ENCODE peak calls at places on chromosome 22, in eight cellular contexts. D is lower lobe of right lung, V is mesendoderm, N is left ventricle myocardium inferior, A is upper lobe of left lung, G is WERI-Rb-1, W is heart right ventricle, I is K562. Q is an unnamed sample.

GRCh38 chr22:41998361-41999261 is at the start of gene WBP2NL:
- DNase-seq in I (peak; percentile 34), D (peak; percentile 84), A (peak; percentile 92), G (no peak), V (no peak), W (peak; percentile 79), N (peak; percentile 73), Q (peak; percentile 15)

GRCh38 chr22:42277988-42278776 is 7.7 kb upstream of the TCF20 start:
- DNase-seq in I (no peak), N (no peak), W (no peak), G (peak; percentile 80), D (no peak), A (peak; percentile 58), V (no peak), Q (no peak)

GRCh38 chr22:50271519-50271970 is 1.4 kb upstream of the MAPK11 start:
- DNase-seq in N (peak; percentile 71), W (peak; percentile 79), G (peak; percentile 86), I (peak; percentile 84), D (no peak), A (peak; percentile 95), V (peak; percentile 77), Q (no peak)

GRCh38 chr22:18152519-18152918 is 2.5 kb downstream of the USP18 start:
- DNase-seq in D (no peak), G (no peak), A (no peak), W (no peak), I (no peak), N (no peak), V (no peak), Q (no peak)

GRCh38 chr22:29912605-29913398 is 29.8 kb downstream of the MTMR3 start:
- DNase-seq in I (no peak), D (no peak), W (no peak), N (no peak), V (no peak), G (no peak), A (no peak), Q (no peak)

GRCh38 chr22:19325296-19325950 is 33.9 kb upstream of the CLTCL1 start:
- DNase-seq in W (no peak), V (no peak), G (no peak), I (no peak), A (no peak), D (no peak), N (no peak), Q (no peak)

GRCh38 chr22:31526275-31526674 is 29.9 kb downstream of the SFI1 start:
- DNase-seq in V (no peak), G (no peak), I (no peak), A (no peak), W (no peak), D (no peak), N (no peak), Q (no peak)

GRCh38 chr22:29096736-29097669 is 24.2 kb downstream of the KREMEN1 start:
- DNase-seq in V (no peak), D (no peak), A (no peak), N (no peak), I (peak; percentile 77), G (no peak), W (no peak), Q (no peak)

GRCh38 chr22:30875481-30876215 is 92.9 kb downstream of the MORC2 start:
- DNase-seq in G (no peak), V (no peak), N (peak; percentile 76), D (peak; percentile 36), A (no peak), W (peak; percentile 62), I (no peak), Q (no peak)

GRCh38 chr22:39543095-39543494 is 10.5 kb upstream of the RPS19BP1 start:
- DNase-seq in A (no peak), N (no peak), V (no peak), D (no peak), I (peak; percentile 67), G (peak; percentile 88), W (no peak), Q (no peak)

GRCh38 chr22:42229455-42230149 is 40.9 kb downstream of the TCF20 start:
- DNase-seq in D (no peak), G (no peak), V (no peak), N (no peak), W (no peak), I (no peak), A (no peak), Q (no peak)

GRCh38 chr22:36758792-36759271 is 17.1 kb downstream of the IFT27 start:
- DNase-seq in D (peak; percentile 26), A (no peak), I (no peak), G (no peak), W (no peak), N (no peak), V (no peak), Q (no peak)

GRCh38 chr22:37263966-37264887 is 18.1 kb upstream of the CYTH4 start:
- DNase-seq in G (no peak), V (no peak), I (no peak), A (no peak), D (peak; percentile 28), N (no peak), W (no peak), Q (no peak)

GRCh38 chr22:35258144-35258988 is 1.1 kb downstream of the HMGXB4 start:
- DNase-seq in A (no peak), G (no peak), W (no peak), I (peak; percentile 24), N (no peak), D (no peak), V (peak; percentile 84), Q (no peak)

GRCh38 chr22:50627452-50627913 is 469 bp downstream of the ARSA start:
- DNase-seq in W (peak; percentile 40), G (no peak), A (peak; percentile 85), N (no peak), D (no peak), I (no peak), V (peak; percentile 37), Q (no peak)

GRCh38 chr22:40383905-40384304 is 13.5 kb downstream of the SGSM3 start:
- DNase-seq in D (no peak), G (no peak), N (no peak), I (peak; percentile 76), W (no peak), A (no peak), V (peak; percentile 32), Q (no peak)

DNA sequence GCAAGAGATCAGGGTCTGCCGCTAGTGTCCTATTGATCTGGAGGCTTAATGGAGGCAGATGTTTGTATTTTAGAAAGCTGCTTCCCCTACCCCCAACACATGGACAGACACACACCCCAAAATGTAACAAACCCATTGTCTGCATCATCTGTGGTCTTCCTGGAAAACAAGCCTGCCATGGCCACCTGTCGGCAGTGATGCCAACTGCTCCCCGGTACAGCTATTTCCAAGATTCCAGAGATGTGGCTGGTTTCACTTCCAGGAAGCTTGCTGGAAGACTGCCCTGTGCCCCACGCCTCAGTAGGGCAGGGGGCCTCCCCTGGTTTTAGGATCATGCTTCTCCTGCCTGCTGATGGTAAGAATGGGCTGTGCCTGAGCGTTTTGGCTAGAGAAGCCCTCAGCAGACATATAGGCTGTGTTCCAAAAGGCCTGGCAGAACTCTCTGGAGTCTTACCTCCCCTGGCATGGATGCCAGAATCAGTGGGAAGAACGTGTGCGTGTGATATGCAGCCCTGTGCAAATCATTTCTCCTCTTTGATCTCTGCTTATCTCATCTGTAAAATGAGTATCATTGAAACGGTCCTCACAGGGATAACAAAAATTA is 108.6 kb downstream of the FBXO7 start:
- DNase-seq in G (no peak), A (no peak), I (no peak), N (no peak), V (no peak), W (no peak), D (no peak), Q (no peak)
- H3K27ac ChIP-seq in G (no peak overlapping the region), A (peak overlapping the region; percentile 39), I (no peak overlapping the region), N (peak overlapping the region; percentile 68), V (no peak overlapping the region), W (no peak overlapping the region), D (peak overlapping the region; percentile 22), Q (no peak overlapping the region)

GRCh38 chr22:48748113-48748859 is 1079.4 kb downstream of the BRD1 start:
- DNase-seq in G (no peak), V (no peak), I (no peak), W (no peak), D (no peak), N (no peak), A (peak; percentile 60), Q (no peak)

GRCh38 chr22:48746789-48747425 is 1080.8 kb downstream of the BRD1 start:
- DNase-seq in G (no peak), A (peak; percentile 62), V (no peak), D (no peak), W (no peak), I (no peak), N (no peak), Q (no peak)

GRCh38 chr22:48744283-48744641 is 1083.4 kb downstream of the BRD1 start:
- DNase-seq in I (no peak), D (no peak), A (peak; percentile 31), V (no peak), G (no peak), N (no peak), W (no peak), Q (no peak)

GRCh38 chr22:48744967-48745841 is 1082.5 kb downstream of the BRD1 start:
- DNase-seq in W (no peak), V (no peak), D (no peak), N (no peak), A (peak; percentile 68), G (no peak), I (no peak), Q (no peak)

GRCh38 chr22:48745842-48746788 is 1081.6 kb downstream of the BRD1 start:
- DNase-seq in D (no peak), N (no peak), G (no peak), V (no peak), I (no peak), W (no peak), A (peak; percentile 64), Q (no peak)
- H3K4me3 ChIP-seq in D (no peak overlapping the region), N (no peak overlapping the region), G (no peak overlapping the region), V (no peak overlapping the region), I (no peak overlapping the region), W (no peak overlapping the region), A (no peak overlapping the region), Q (no peak overlapping the region)

DNA sequence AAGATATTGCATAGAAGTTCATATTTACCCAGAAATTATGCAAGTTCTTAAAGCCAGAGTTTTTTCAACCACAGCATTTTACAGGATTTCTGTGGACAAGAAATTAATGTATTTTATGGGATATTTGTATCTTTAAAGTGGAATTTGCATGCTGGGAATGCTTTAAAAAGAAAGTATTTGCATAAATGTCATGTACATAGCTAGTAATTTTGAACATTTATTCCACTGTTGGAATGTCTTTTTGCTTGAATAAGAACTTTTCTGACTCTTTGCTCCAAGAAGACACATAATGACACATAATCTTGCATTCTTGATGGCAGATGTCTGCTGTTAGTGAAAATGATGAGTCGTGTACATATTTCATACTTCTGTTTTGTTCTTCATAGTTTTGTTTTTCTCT is 66.6 kb downstream of the ATXN10 start:
- DNase-seq in A (no peak), N (no peak), V (no peak), W (no peak), D (no peak), G (no peak), I (no peak), Q (no peak)
- H3K27ac ChIP-seq in A (no peak overlapping the region), N (no peak overlapping the region), V (no peak overlapping the region), W (no peak overlapping the region), D (no peak overlapping the region), G (no peak overlapping the region), I (no peak overlapping the region), Q (no peak overlapping the region)

DNA sequence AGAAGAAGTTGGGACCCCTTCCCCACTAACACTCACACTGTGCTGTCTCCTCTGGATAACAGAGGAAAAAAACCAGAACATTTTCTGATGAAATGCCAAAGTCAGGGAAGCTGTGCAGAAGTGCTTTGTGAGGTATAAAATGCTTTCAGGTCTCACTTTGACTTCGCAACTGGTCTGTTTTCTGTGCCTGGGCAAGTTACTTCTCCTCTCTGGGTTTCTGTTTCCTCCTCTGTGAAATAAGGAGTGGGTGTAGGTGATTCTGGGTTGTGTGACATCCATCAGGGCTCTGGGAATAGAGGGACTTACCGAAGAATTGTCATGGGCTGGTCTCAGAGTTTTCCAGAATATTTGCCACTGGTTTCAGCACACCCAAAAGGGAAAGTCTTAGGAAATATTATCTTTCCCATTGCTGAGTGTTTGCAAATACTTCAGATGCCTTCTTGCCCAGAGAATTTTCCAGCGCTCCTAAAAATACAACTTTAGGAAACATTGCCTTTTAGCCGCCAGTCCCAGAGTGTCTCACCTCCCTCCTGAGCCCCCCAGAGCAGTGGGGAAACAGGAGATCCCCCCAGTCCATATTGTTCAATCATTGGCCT is 118.5 kb downstream of the KIAA1671 start:
- DNase-seq in N (no peak), A (no peak), I (no peak), G (no peak), W (no peak), V (no peak), D (no peak), Q (no peak)
- H3K4me3 ChIP-seq in N (no peak overlapping the region), A (no peak overlapping the region), I (no peak overlapping the region), G (no peak overlapping the region), W (peak overlapping the region; percentile 3), V (no peak overlapping the region), D (peak overlapping the region; percentile 43), Q (peak overlapping the region; percentile 81)